ENCODE peak calls at places on chromosomes 11 and 22, in seven cellular contexts. R, B, J, Z, U, G and O are unnamed samples.

GRCh38 chr22:45071618-45072017 is 61.8 kb upstream of the PHF21B start:
- DNase-seq in R (no peak), B (no peak), J (no peak), Z (no peak), U (no peak), G (no peak), O (no peak)

GRCh38 chr11:132520199-132520598 is 1012.1 kb downstream of the OPCML start:
- DNase-seq in R (no peak), B (no peak), J (no peak), Z (no peak), U (no peak), G (no peak), O (peak; percentile 3)

GRCh38 chr11:70203749-70204465 is 811 bp downstream of the FADD start:
- DNase-seq in R (no peak), B (peak; percentile 82), J (no peak), Z (peak; percentile 26), U (peak; percentile 50), G (peak; percentile 84), O (peak; percentile 86)

GRCh38 chr22:25716637-25717036 is 25.4 kb upstream of the MYO18B start:
- DNase-seq in R (no peak), B (no peak), J (no peak), Z (no peak), U (no peak), G (no peak), O (no peak)

GRCh38 chr11:1401001-1401445 is 11.3 kb downstream of the BRSK2 start:
- DNase-seq in R (no peak), B (no peak), J (no peak), Z (no peak), U (no peak), G (no peak), O (no peak)

GRCh38 chr11:1506981-1507380 is 20.4 kb upstream of the MOB2 start:
- DNase-seq in R (no peak), B (no peak), J (no peak), Z (no peak), U (no peak), G (no peak), O (no peak)

GRCh38 chr11:114192841-114193389 is 103.3 kb upstream of the NNMT start:
- DNase-seq in R (no peak), B (no peak), J (no peak), Z (no peak), U (no peak), G (no peak), O (no peak)

GRCh38 chr11:35332524-35332923 is 86.8 kb downstream of the SLC1A2 start:
- DNase-seq in R (no peak), B (no peak), J (no peak), Z (no peak), U (no peak), G (no peak), O (no peak)

GRCh38 chr11:45246241-45246640 is 39.9 kb downstream of the SYT13 start:
- DNase-seq in R (no peak), B (no peak), J (no peak), Z (no peak), U (no peak), G (no peak), O (no peak)

GRCh38 chr11:111455291-111456085 is 56.7 kb downstream of the BTG4 start:
- DNase-seq in R (no peak), B (no peak), J (no peak), Z (no peak), U (no peak), G (no peak), O (no peak)

GRCh38 chr11:119518746-119519382 is 95.9 kb upstream of the THY1 start:
- DNase-seq in R (peak; percentile 89), B (no peak), J (no peak), Z (peak; percentile 42), U (no peak), G (peak; percentile 44), O (peak; percentile 58)

GRCh38 chr22:45584121-45584570 is 81.5 kb downstream of the FBLN1 start:
- DNase-seq in R (no peak), B (no peak), J (no peak), Z (no peak), U (peak; percentile 60), G (no peak), O (peak; percentile 72)

GRCh38 chr11:84722583-84723108 is 904.5 kb downstream of the DLG2 start:
- DNase-seq in R (peak; percentile 20), B (no peak), J (no peak), Z (no peak), U (no peak), G (no peak), O (no peak)